ENCODE peak calls at places on chromosomes 6 and 20, in ten cellular contexts. O, V, W, L, J, I, Q, N, P and M are unnamed samples.

GRCh38 chr6:163777706-163778105 is 363.2 kb downstream of the QKI start:
- DNase-seq in W (no peak), I (no peak), N (no peak), Q (no peak), P (no peak), O (no peak), J (no peak), L (no peak), V (no peak), M (no peak)

GRCh38 chr20:52031574-52032303 is 159.8 kb downstream of the ZFP64 start:
- DNase-seq in O (peak; percentile 93), V (peak; percentile 18), Q (no peak), P (peak; percentile 13), N (peak; percentile 23), J (peak; percentile 74), I (no peak), L (no peak), W (peak; percentile 95), M (no peak)

GRCh38 chr6:51479296-51479695 is 608.1 kb downstream of the PKHD1 start:
- DNase-seq in Q (no peak), L (no peak), J (no peak), W (no peak), P (no peak), I (no peak), V (no peak), O (no peak), N (no peak), M (no peak)

GRCh38 chr20:10619427-10619826 is 54.4 kb downstream of the JAG1 start:
- DNase-seq in N (no peak), W (peak; percentile 81), V (no peak), J (peak; percentile 97), L (no peak), I (no peak), Q (no peak), P (peak; percentile 76), O (peak; percentile 93), M (no peak)

GRCh38 chr20:10337291-10337690 is 96.7 kb downstream of the MKKS start:
- DNase-seq in V (no peak), W (no peak), O (peak; percentile 44), I (no peak), P (no peak), J (peak; percentile 82), Q (no peak), L (no peak), N (no peak), M (no peak)

GRCh38 chr6:41200901-41201783 is at the start of gene TREML2:
- DNase-seq in Q (peak; percentile 56), I (no peak), V (no peak), W (no peak), P (no peak), L (no peak), N (no peak), J (no peak), O (no peak), M (no peak)

GRCh38 chr6:57226221-57226620 is 4.1 kb upstream of the RAB23 start:
- DNase-seq in Q (no peak), I (no peak), N (no peak), J (no peak), P (no peak), W (no peak), L (no peak), V (no peak), O (no peak), M (no peak)

GRCh38 chr6:156828280-156828703 is 51.1 kb downstream of the ARID1B start:
- DNase-seq in N (no peak), P (no peak), O (peak; percentile 92), I (no peak), W (no peak), J (peak; percentile 97), L (no peak), Q (no peak), V (no peak), M (no peak)

GRCh38 chr20:63347950-63348827 is 13.0 kb downstream of the CHRNA4 start:
- DNase-seq in N (no peak), V (no peak), W (no peak), L (no peak), Q (no peak), I (no peak), J (no peak), P (no peak), O (no peak), M (no peak)

GRCh38 chr6:106619223-106619622 is 10.1 kb downstream of the RTN4IP1 start:
- DNase-seq in W (no peak), L (no peak), V (no peak), Q (no peak), O (no peak), J (no peak), N (no peak), P (no peak), I (no peak), M (no peak)

GRCh38 chr20:61736001-61736635 is 329.6 kb downstream of the TAF4 start:
- DNase-seq in J (no peak), W (no peak), V (no peak), Q (no peak), I (no peak), L (no peak), N (no peak), O (no peak), P (no peak), M (no peak)

GRCh38 chr6:12516070-12516469 is 200.5 kb upstream of the PHACTR1 start:
- DNase-seq in J (no peak), Q (no peak), L (no peak), V (no peak), I (no peak), N (no peak), W (no peak), P (no peak), O (no peak), M (no peak)

GRCh38 chr6:123830110-123830509 is 26.4 kb downstream of the NKAIN2 start:
- DNase-seq in W (peak; percentile 90), I (no peak), J (no peak), P (peak; percentile 39), Q (no peak), N (no peak), L (no peak), O (no peak), V (no peak), M (no peak)

GRCh38 chr6:108518714-108519576 is 41.8 kb upstream of the FOXO3 start:
- DNase-seq in Q (no peak), P (peak; percentile 76), W (peak; percentile 61), O (peak; percentile 51), I (no peak), J (peak; percentile 42), N (no peak), L (no peak), V (no peak), M (no peak)
- TF ChIP-seq CTCF in Q (no peak), P (peak; percentile 68), W (peak; percentile 71), O (peak; percentile 50), I (peak; percentile 66), J (peak; percentile 54), N (no peak), L (no peak), V (no peak), M (no peak)

GRCh38 chr6:29375191-29375590 is at the start of gene OR12D3:
- DNase-seq in P (no peak), W (no peak), I (no peak), J (no peak), N (no peak), V (no peak), L (no peak), O (no peak), Q (no peak), M (no peak)

GRCh38 chr6:29376003-29376402 is 912 bp upstream of the OR12D3 start:
- DNase-seq in P (peak; percentile 47), L (no peak), V (no peak), Q (no peak), W (peak; percentile 19), N (no peak), O (peak; percentile 35), I (no peak), J (peak; percentile 1), M (no peak)
- TF ChIP-seq CTCF in P (peak; percentile 39), L (no peak), V (no peak), Q (no peak), W (no peak), N (no peak), O (no peak), I (peak; percentile 54), J (no peak), M (no peak)

GRCh38 chr6:2245103-2245953 is at the start of gene GMDS:
- DNase-seq in I (peak; percentile 70), N (peak; percentile 86), V (peak; percentile 80), W (peak; percentile 91), P (peak; percentile 88), J (peak; percentile 84), O (peak; percentile 83), Q (peak; percentile 77), L (peak; percentile 86), M (peak; percentile 78)
- TF ChIP-seq CTCF in I (no peak), N (no peak), V (no peak), W (no peak), P (no peak), J (no peak), O (no peak), Q (no peak), L (no peak), M (no peak)

GRCh38 chr20:1182136-1182535 is 2.6 kb downstream of the TMEM74B start:
- DNase-seq in L (no peak), N (no peak), P (no peak), V (no peak), I (no peak), J (no peak), O (no peak), W (no peak), Q (no peak), M (no peak)

GRCh38 chr20:1184260-1184637 is 532 bp downstream of the TMEM74B start:
- DNase-seq in L (no peak), P (no peak), Q (no peak), O (no peak), I (no peak), J (no peak), W (no peak), N (no peak), V (no peak), M (no peak)

GRCh38 chr20:1185316-1185741 is 548 bp upstream of the TMEM74B start:
- DNase-seq in L (no peak), O (no peak), J (no peak), W (no peak), I (peak; percentile 20), N (no peak), P (peak; percentile 56), V (no peak), Q (no peak), M (no peak)

GRCh38 chr20:1184638-1185315 is at the start of gene TMEM74B:
- DNase-seq in V (no peak), O (no peak), L (no peak), W (no peak), P (peak; percentile 52), I (no peak), Q (no peak), N (no peak), J (no peak), M (no peak)

DNA sequence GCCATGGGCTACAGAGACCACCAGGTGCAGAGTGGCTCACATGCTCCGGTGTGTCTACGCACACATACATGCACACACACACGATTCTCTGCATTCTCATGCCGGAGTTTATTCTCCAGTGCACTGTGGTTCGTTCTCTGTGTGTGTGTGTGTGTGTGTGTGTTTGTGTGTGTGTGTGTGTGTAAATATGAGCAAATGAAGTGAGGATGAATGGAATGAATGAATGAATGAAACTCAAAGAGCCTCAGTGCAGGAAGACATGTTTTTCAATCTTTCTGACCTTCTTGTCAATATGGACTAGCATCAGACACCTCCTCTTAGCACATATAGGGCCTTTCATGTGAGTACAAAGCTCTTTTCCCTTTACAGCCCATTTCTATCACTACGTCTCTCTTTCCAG is 1.6 kb downstream of the TMEM74B start:
- DNase-seq in L (no peak), N (no peak), I (no peak), O (no peak), V (no peak), J (no peak), Q (no peak), P (no peak), W (no peak), M (no peak)
- TF ChIP-seq CTCF in L (no peak), N (no peak), I (no peak), O (no peak), V (no peak), J (no peak), Q (no peak), P (no peak), W (no peak), M (no peak)